ENCODE peak calls at places on chromosomes 7 and 10, in six cellular contexts. One of them, this sample, is unnamed.

GRCh38 chr7:140752533-140752932 is 56.0 kb downstream of the NDUFB2 start:
- DNase-seq in HepG2: no peak
- DNase-seq in K562: no peak
- DNase-seq in H1: no peak
- DNase-seq in HCT116: no peak
- DNase-seq in GM12878: no peak
- DNase-seq in this sample: no peak

GRCh38 chr10:122263971-122264370 is 7.1 kb upstream of the BTBD16 start:
- DNase-seq in HCT116: no peak
- DNase-seq in GM12878: no peak
- DNase-seq in HepG2: peak
- DNase-seq in H1: no peak
- DNase-seq in K562: no peak
- DNase-seq in this sample: no peak

GRCh38 chr10:78301891-78302738 is 268.5 kb downstream of the RPS24 start:
- DNase-seq in K562: no peak
- DNase-seq in HCT116: no peak
- DNase-seq in H1: peak
- DNase-seq in GM12878: no peak
- DNase-seq in HepG2: peak
- DNase-seq in this sample: no peak

GRCh38 chr7:72494807-72495206 is 82.7 kb upstream of the CALN1 start:
- DNase-seq in H1: no peak
- DNase-seq in HCT116: no peak
- DNase-seq in K562: no peak
- DNase-seq in HepG2: no peak
- DNase-seq in GM12878: no peak
- DNase-seq in this sample: no peak

GRCh38 chr10:16799621-16800020 is 17.6 kb downstream of the RSU1 start:
- DNase-seq in HepG2: no peak
- DNase-seq in GM12878: peak
- DNase-seq in K562: no peak
- DNase-seq in HCT116: no peak
- DNase-seq in H1: no peak
- DNase-seq in this sample: peak

GRCh38 chr10:101217450-101218281 is 11.6 kb downstream of the LBX1 start:
- DNase-seq in H1: peak
- DNase-seq in HCT116: no peak
- DNase-seq in K562: peak
- DNase-seq in GM12878: no peak
- DNase-seq in HepG2: peak
- DNase-seq in this sample: peak

GRCh38 chr7:128833148-128833938 is 3.1 kb downstream of the FLNC start:
- DNase-seq in HCT116: no peak
- DNase-seq in GM12878: no peak
- DNase-seq in K562: peak
- DNase-seq in H1: peak
- DNase-seq in HepG2: no peak
- DNase-seq in this sample: no peak

GRCh38 chr7:90211391-90212148 is at the start of gene STEAP2:
- DNase-seq in GM12878: no peak
- DNase-seq in K562: peak
- DNase-seq in HCT116: peak
- DNase-seq in H1: peak
- DNase-seq in HepG2: peak
- DNase-seq in this sample: peak

GRCh38 chr7:90384433-90384832 is 18.8 kb upstream of the CLDN12 start:
- DNase-seq in HCT116: no peak
- DNase-seq in K562: no peak
- DNase-seq in GM12878: no peak
- DNase-seq in HepG2: no peak
- DNase-seq in H1: no peak
- DNase-seq in this sample: no peak

GRCh38 chr7:128203710-128204214 is 37.3 kb upstream of the LEP start:
- DNase-seq in GM12878: no peak
- DNase-seq in K562: no peak
- DNase-seq in HepG2: no peak
- DNase-seq in H1: no peak
- DNase-seq in HCT116: no peak
- DNase-seq in this sample: no peak

GRCh38 chr10:124025638-124026336 is 67.6 kb downstream of the CHST15 start:
- DNase-seq in K562: peak
- DNase-seq in H1: no peak
- DNase-seq in HCT116: peak
- DNase-seq in GM12878: no peak
- DNase-seq in HepG2: peak
- DNase-seq in this sample: no peak

GRCh38 chr10:98748298-98748697 is 301.6 kb upstream of the HPS1 start:
- DNase-seq in HCT116: peak
- DNase-seq in H1: peak
- DNase-seq in K562: peak
- DNase-seq in GM12878: no peak
- DNase-seq in HepG2: peak
- DNase-seq in this sample: peak

GRCh38 chr7:50921114-50921513 is 138.4 kb upstream of the GRB10 start:
- DNase-seq in H1: no peak
- DNase-seq in HCT116: no peak
- DNase-seq in K562: no peak
- DNase-seq in GM12878: no peak
- DNase-seq in HepG2: no peak
- DNase-seq in this sample: no peak

GRCh38 chr10:35451103-35452016 is 115.1 kb downstream of the CCNY start:
- DNase-seq in K562: peak
- DNase-seq in HCT116: no peak
- DNase-seq in H1: no peak
- DNase-seq in GM12878: peak
- DNase-seq in HepG2: no peak
- DNase-seq in this sample: no peak

GRCh38 chr7:155360495-155361362 is 63.1 kb downstream of the INSIG1 start:
- DNase-seq in HepG2: no peak
- DNase-seq in GM12878: no peak
- DNase-seq in HCT116: no peak
- DNase-seq in K562: no peak
- DNase-seq in H1: no peak
- DNase-seq in this sample: no peak

GRCh38 chr7:96547371-96547811 is 162.3 kb downstream of the SEM1 start:
- DNase-seq in GM12878: no peak
- DNase-seq in K562: no peak
- DNase-seq in HepG2: no peak
- DNase-seq in H1: no peak
- DNase-seq in HCT116: no peak
- DNase-seq in this sample: no peak

GRCh38 chr7:5423272-5423843 is at the start of gene TNRC18:
- DNase-seq in HCT116: no peak
- DNase-seq in H1: peak
- DNase-seq in K562: peak
- DNase-seq in HepG2: no peak
- DNase-seq in GM12878: no peak
- DNase-seq in this sample: peak

GRCh38 chr7:149670288-149670687 is 103.1 kb downstream of the ZNF467 start:
- DNase-seq in HepG2: no peak
- DNase-seq in H1: no peak
- DNase-seq in HCT116: no peak
- DNase-seq in K562: no peak
- DNase-seq in GM12878: no peak
- DNase-seq in this sample: no peak

GRCh38 chr10:108817572-108817971 is 1105.7 kb downstream of the XPNPEP1 start:
- DNase-seq in GM12878: no peak
- DNase-seq in HCT116: no peak
- DNase-seq in HepG2: no peak
- DNase-seq in H1: no peak
- DNase-seq in K562: no peak
- DNase-seq in this sample: no peak

GRCh38 chr10:4270116-4270515 is 485.1 kb upstream of the KLF6 start:
- DNase-seq in GM12878: no peak
- DNase-seq in K562: no peak
- DNase-seq in HepG2: no peak
- DNase-seq in HCT116: no peak
- DNase-seq in H1: no peak
- DNase-seq in this sample: no peak

GRCh38 chr7:124783271-124783670 is 17.7 kb upstream of the GPR37 start:
- DNase-seq in GM12878: no peak
- DNase-seq in H1: no peak
- DNase-seq in HCT116: no peak
- DNase-seq in HepG2: no peak
- DNase-seq in K562: no peak
- DNase-seq in this sample: no peak

GRCh38 chr7:112743811-112744210 is 46.4 kb downstream of the TMEM168 start:
- DNase-seq in HepG2: no peak
- DNase-seq in GM12878: no peak
- DNase-seq in H1: no peak
- DNase-seq in HCT116: no peak
- DNase-seq in K562: no peak
- DNase-seq in this sample: no peak

GRCh38 chr10:987906-988666 is at the start of gene GTPBP4:
- DNase-seq in K562: peak
- DNase-seq in H1: peak
- DNase-seq in GM12878: peak
- DNase-seq in HepG2: peak
- DNase-seq in HCT116: peak
- DNase-seq in this sample: peak
- TF ChIP-seq CTCF in K562: peak
- TF ChIP-seq CTCF in H1: peak
- TF ChIP-seq CTCF in GM12878: peak
- TF ChIP-seq CTCF in HepG2: peak
- TF ChIP-seq CTCF in HCT116: peak
- TF ChIP-seq CTCF in this sample: no peak

GRCh38 chr10:91684841-91685240 is 52.0 kb upstream of the PPP1R3C start:
- DNase-seq in HepG2: no peak
- DNase-seq in H1: no peak
- DNase-seq in K562: no peak
- DNase-seq in HCT116: no peak
- DNase-seq in GM12878: no peak
- DNase-seq in this sample: no peak

GRCh38 chr10:91681361-91682276 is 48.7 kb upstream of the PPP1R3C start:
- DNase-seq in HepG2: no peak
- DNase-seq in K562: no peak
- DNase-seq in H1: no peak
- DNase-seq in HCT116: no peak
- DNase-seq in GM12878: no peak
- DNase-seq in this sample: no peak

GRCh38 chr10:91682912-91683311 is 50.0 kb upstream of the PPP1R3C start:
- DNase-seq in H1: no peak
- DNase-seq in GM12878: no peak
- DNase-seq in HepG2: no peak
- DNase-seq in K562: no peak
- DNase-seq in HCT116: no peak
- DNase-seq in this sample: no peak

GRCh38 chr10:91683976-91684375 is 51.1 kb upstream of the PPP1R3C start:
- DNase-seq in HCT116: no peak
- DNase-seq in K562: no peak
- DNase-seq in H1: no peak
- DNase-seq in GM12878: no peak
- DNase-seq in HepG2: no peak
- DNase-seq in this sample: no peak

DNA sequence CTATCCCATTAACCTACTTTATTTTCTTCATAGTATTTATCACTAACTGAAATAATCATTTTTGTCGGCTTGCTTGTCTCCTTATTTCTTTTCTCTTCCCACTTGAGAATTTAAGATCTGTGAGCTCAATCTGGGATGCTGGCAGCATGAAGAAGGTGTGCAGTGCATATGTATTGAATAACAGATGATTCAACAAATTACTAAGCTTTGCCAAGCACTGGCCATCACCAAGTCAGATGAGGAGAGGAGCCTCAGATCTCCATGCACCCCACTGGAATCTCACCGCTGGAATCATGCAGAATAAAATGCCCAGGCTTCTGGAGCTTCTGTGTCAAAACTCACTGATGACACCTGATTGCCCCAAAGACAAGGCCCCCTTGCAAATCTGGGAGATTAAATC is 47.6 kb upstream of the PPP1R3C start:
- DNase-seq in GM12878: no peak
- DNase-seq in HepG2: no peak
- DNase-seq in K562: no peak
- DNase-seq in HCT116: no peak
- DNase-seq in H1: no peak
- DNase-seq in this sample: no peak
- TF ChIP-seq ATF3 in GM12878: no peak
- TF ChIP-seq ATF3 in HepG2: no peak
- TF ChIP-seq ATF3 in K562: no peak
- TF ChIP-seq ATF3 in HCT116: no peak
- TF ChIP-seq ATF3 in H1: no peak
- TF ChIP-seq ATF3 in this sample: no peak

DNA sequence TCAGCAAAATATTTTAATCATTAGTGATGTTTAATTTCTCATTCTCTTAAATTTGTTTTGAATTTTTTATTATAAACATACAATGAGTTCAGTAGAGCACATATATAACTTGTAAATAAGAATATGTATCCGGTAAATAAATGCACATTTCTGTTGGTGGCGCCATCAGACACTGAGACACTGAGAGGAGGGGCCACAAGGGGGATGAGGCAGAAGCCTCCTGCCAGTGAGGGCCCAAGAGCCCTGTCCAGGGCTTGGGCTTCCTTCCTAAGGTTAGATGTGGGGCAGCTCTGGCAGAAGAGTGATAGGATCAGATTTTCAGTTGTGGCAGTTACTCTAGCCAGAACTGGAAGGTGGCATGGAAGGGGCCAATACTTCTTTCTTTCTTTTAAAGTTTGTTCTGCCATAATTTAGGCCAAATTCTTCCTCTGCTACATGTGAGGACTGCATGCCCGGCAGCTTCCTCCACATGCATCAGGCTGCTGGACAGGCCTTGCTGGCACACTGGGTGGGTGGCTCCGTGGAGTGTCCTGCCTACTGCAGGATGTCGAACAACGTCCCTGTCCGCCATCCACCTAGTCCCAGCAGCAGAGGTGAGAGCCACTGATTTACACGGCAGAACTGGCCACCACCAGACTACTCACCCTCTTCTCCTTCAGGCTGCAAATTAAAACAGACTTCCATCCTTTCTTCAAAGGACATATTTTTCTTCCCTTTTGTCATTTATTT is 13.2 kb downstream of the PTPRN2 start:
- DNase-seq in HCT116: no peak
- DNase-seq in K562: no peak
- DNase-seq in H1: no peak
- DNase-seq in HepG2: no peak
- DNase-seq in GM12878: no peak
- DNase-seq in this sample: no peak
- TF ChIP-seq MAX in HCT116: no peak
- TF ChIP-seq MAX in K562: no peak
- TF ChIP-seq MAX in H1: no peak
- TF ChIP-seq MAX in HepG2: no peak
- TF ChIP-seq MAX in GM12878: no peak
- TF ChIP-seq MAX in this sample: no peak

DNA sequence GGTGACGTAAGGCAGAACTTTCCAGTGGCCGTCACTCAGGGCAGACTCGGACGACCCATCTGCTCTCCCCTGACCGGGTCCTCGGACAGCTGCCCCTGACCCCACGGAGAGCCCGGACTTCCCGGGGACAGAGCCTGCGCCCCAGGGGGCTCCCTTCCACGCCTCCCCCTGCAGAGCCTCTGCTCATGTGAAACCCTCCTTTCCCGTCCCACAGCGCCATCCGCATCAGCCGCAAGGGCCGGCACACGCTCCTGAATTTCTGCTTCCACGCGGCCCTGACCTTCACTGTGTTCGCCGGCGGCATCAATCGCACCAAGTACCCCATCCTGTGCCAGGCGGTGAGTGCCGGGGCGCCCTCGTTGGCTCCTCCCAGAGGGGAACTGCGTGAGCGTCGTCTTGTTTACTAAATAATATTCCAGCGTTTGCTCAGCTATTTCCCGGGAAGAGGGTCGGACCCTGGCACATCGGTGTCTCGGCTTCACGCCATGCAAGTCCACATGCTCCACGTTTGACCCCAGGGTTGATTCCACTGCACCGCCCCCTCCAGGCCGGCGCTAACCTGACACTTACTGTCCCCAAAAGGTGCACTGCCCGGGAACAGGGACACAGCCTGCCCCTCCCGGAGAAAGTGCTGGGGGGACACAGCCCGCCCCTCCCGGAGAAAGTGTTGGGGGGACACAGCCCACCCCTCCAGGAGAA is 10.9 kb downstream of the ADGRA1 start:
- DNase-seq in H1: no peak
- DNase-seq in HCT116: no peak
- DNase-seq in K562: peak
- DNase-seq in GM12878: no peak
- DNase-seq in HepG2: no peak
- DNase-seq in this sample: peak
- TF ChIP-seq CTCF in H1: peak
- TF ChIP-seq CTCF in HCT116: no peak
- TF ChIP-seq CTCF in K562: peak
- TF ChIP-seq CTCF in GM12878: no peak
- TF ChIP-seq CTCF in HepG2: peak
- TF ChIP-seq CTCF in this sample: peak